ENCODE peak calls at places on chromosomes 16 and 17, in eight cellular contexts. P is iris pigment epithelial cell, X is mucosa of gallbladder, K is spleen, A is fibroblast of the conjunctiva, S is GM23338, U is right lobe of liver, W is NCI-H1092 treated with DMSO at 0.1 percent for 48 hours. H is an unnamed sample.

GRCh38 chr17:63425478-63425877 is 20.6 kb downstream of the CYB561 start:
- DNase-seq in P (peak; percentile 76), W (peak; percentile 71), U (peak; percentile 73), S (peak; percentile 92), X (peak; percentile 81), A (peak; percentile 83), K (peak; percentile 87), H (peak; percentile 66)

GRCh38 chr17:71217769-71218168 is 903.1 kb upstream of the SOX9 start:
- DNase-seq in W (no peak), K (no peak), P (no peak), S (no peak), X (no peak), U (no peak), A (no peak), H (no peak)

GRCh38 chr17:50681260-50682200 is 26.2 kb downstream of the ANKRD40 start:
- DNase-seq in K (peak; percentile 54), U (no peak), W (peak; percentile 62), X (peak; percentile 61), P (peak; percentile 81), A (peak; percentile 68), S (peak; percentile 71), H (no peak)

GRCh38 chr16:48231675-48232214 is 12.4 kb upstream of the LONP2 start:
- DNase-seq in W (no peak), S (peak; percentile 78), X (no peak), K (no peak), A (peak; percentile 47), U (peak; percentile 59), P (peak; percentile 65), H (peak; percentile 33)

GRCh38 chr16:2046125-2046888 is 1.3 kb downstream of the NTHL1 start:
- DNase-seq in K (no peak), W (no peak), S (no peak), P (no peak), X (no peak), A (no peak), U (peak; percentile 43), H (no peak)

GRCh38 chr16:14562691-14563491 is 67.2 kb downstream of the PARN start:
- DNase-seq in P (peak; percentile 65), U (peak; percentile 79), W (no peak), S (peak; percentile 15), X (peak; percentile 47), A (peak; percentile 6), K (no peak), H (no peak)

GRCh38 chr17:57551321-57552079 is 193.6 kb downstream of the CCDC182 start:
- DNase-seq in S (no peak), W (no peak), U (no peak), A (no peak), P (no peak), X (no peak), K (peak; percentile 94), H (no peak)

GRCh38 chr17:5422505-5422904 is 2.5 kb downstream of the RPAIN start:
- DNase-seq in S (no peak), W (no peak), U (no peak), A (no peak), P (peak; percentile 88), X (no peak), K (no peak), H (no peak)

GRCh38 chr17:81254955-81255717 is 16.0 kb downstream of the NDUFAF8 start:
- DNase-seq in S (peak; percentile 84), U (peak; percentile 86), P (peak; percentile 77), W (peak; percentile 73), K (peak; percentile 86), A (peak; percentile 60), X (peak; percentile 90), H (peak; percentile 1)

GRCh38 chr16:11429823-11430222 is 84.6 kb downstream of the RMI2 start:
- DNase-seq in X (peak; percentile 20), A (no peak), K (no peak), P (no peak), S (no peak), U (no peak), W (no peak), H (no peak)

GRCh38 chr16:15511759-15512487 is 77.5 kb downstream of the BMERB1 start:
- DNase-seq in W (no peak), S (no peak), A (no peak), U (no peak), P (no peak), K (no peak), X (no peak), H (no peak)

GRCh38 chr17:48692049-48692448 is 30.3 kb downstream of the PRAC1 start:
- DNase-seq in X (no peak), S (no peak), A (no peak), K (no peak), P (no peak), W (no peak), U (no peak), H (no peak)

GRCh38 chr17:46832945-46833839 is 14.7 kb upstream of the WNT3 start:
- DNase-seq in X (no peak), K (peak; percentile 47), W (no peak), A (peak; percentile 10), S (no peak), U (peak; percentile 58), P (peak; percentile 70), H (no peak)

GRCh38 chr17:13337864-13338371 is 263.8 kb downstream of the HS3ST3A1 start:
- DNase-seq in A (peak; percentile 65), K (no peak), S (peak; percentile 57), P (peak; percentile 80), W (peak; percentile 70), U (no peak), X (peak; percentile 33), H (peak; percentile 84)

GRCh38 chr16:27789595-27790241 is 239.8 kb downstream of the KATNIP start:
- DNase-seq in K (no peak), S (no peak), P (no peak), X (no peak), U (no peak), W (no peak), A (no peak), H (no peak)

GRCh38 chr17:42720996-42721583 is 23.8 kb downstream of the EZH1 start:
- DNase-seq in U (no peak), W (peak; percentile 61), P (peak; percentile 61), X (peak; percentile 33), A (peak; percentile 73), S (peak; percentile 87), K (no peak), H (peak; percentile 67)

GRCh38 chr17:64074704-64075484 is 54.5 kb upstream of the ICAM2 start:
- DNase-seq in X (peak; percentile 67), K (no peak), S (no peak), A (no peak), P (peak; percentile 75), U (peak; percentile 75), W (no peak), H (no peak)

GRCh38 chr16:50351116-50351515 is 17.7 kb downstream of the BRD7 start:
- DNase-seq in W (no peak), K (no peak), P (no peak), X (no peak), A (no peak), S (no peak), U (no peak), H (no peak)

GRCh38 chr17:48598727-48599126 is 5.1 kb upstream of the HOXB5 start:
- DNase-seq in P (no peak), W (no peak), U (no peak), S (no peak), X (no peak), A (no peak), K (no peak), H (no peak)

GRCh38 chr17:30824002-30824355 is 513 bp downstream of the CRLF3 start:
- DNase-seq in X (no peak), A (no peak), W (no peak), U (peak; percentile 53), K (peak; percentile 81), S (no peak), P (no peak), H (peak; percentile 60)

GRCh38 chr16:88103011-88103410 is 151.8 kb downstream of the BANP start:
- DNase-seq in X (no peak), U (no peak), P (no peak), A (no peak), S (no peak), W (no peak), K (peak; percentile 47), H (no peak)

GRCh38 chr17:29390856-29391631 is 881 bp downstream of the TAOK1 start:
- DNase-seq in U (peak; percentile 50), K (peak; percentile 84), A (no peak), S (peak; percentile 64), X (no peak), P (peak; percentile 63), W (peak; percentile 22), H (peak; percentile 17)

GRCh38 chr16:12538667-12539081 is 265.0 kb downstream of the CPPED1 start:
- DNase-seq in W (peak; percentile 5), K (no peak), X (no peak), U (no peak), A (no peak), P (no peak), S (no peak), H (peak; percentile 92)